ENCODE peak calls at places on chromosomes 3 and 15, in four cellular contexts. G is NCI-H748 treated with DMSO at 0.1 percent for 48 hours; K is activated CD4-positive, alpha-beta T cell treated with anti-CD3 and anti-CD28 coated beads, Interleukin-2, amount 50 U/mL, for 1 hour; O is natural killer cell. S is an unnamed sample.

GRCh38 chr3:72196377-72196929 is 411.5 kb upstream of the PROK2 start:
- DNase-seq in G (no peak), K (no peak), O (no peak), S (no peak)

GRCh38 chr3:196842567-196843434 is 24.9 kb upstream of the SENP5 start:
- DNase-seq in G (no peak), K (no peak), O (no peak), S (no peak)

GRCh38 chr3:115657168-115657567 is 33.9 kb downstream of the GAP43 start:
- DNase-seq in G (no peak), K (no peak), O (no peak), S (no peak)

GRCh38 chr3:43214616-43215015 is 71.7 kb upstream of the SNRK start:
- DNase-seq in G (no peak), K (no peak), O (no peak), S (no peak)

GRCh38 chr3:43093006-43093405 is 12.9 kb downstream of the POMGNT2 start:
- DNase-seq in G (no peak), K (no peak), O (no peak), S (no peak)

GRCh38 chr3:101836907-101837598 is 12.3 kb upstream of the NFKBIZ start:
- DNase-seq in G (no peak), K (no peak), O (no peak), S (peak)

GRCh38 chr15:39239562-39239961 is 341.3 kb upstream of the THBS1 start:
- DNase-seq in G (no peak), K (no peak), O (no peak), S (peak)

GRCh38 chr3:164604687-164605086 is 473.6 kb downstream of the SI start:
- DNase-seq in G (no peak), K (no peak), O (no peak), S (no peak)

GRCh38 chr3:103393395-103394186 is 958.8 kb downstream of the ZPLD1 start:
- DNase-seq in G (no peak), K (no peak), O (no peak), S (peak)

GRCh38 chr3:27253391-27253790 is 115.8 kb downstream of the NEK10 start:
- DNase-seq in G (no peak), K (no peak), O (no peak), S (no peak)

GRCh38 chr3:101495552-101495951 is 17.5 kb downstream of the SENP7 start:
- DNase-seq in G (no peak), K (no peak), O (no peak), S (no peak)

GRCh38 chr15:29031502-29032228 is 145.9 kb downstream of the APBA2 start:
- DNase-seq in G (no peak), K (no peak), O (peak), S (no peak)

GRCh38 chr3:71130516-71131384 is 452.8 kb downstream of the FOXP1 start:
- DNase-seq in G (peak), K (peak), O (peak), S (peak)

GRCh38 chr15:80606571-80606970 is 88.5 kb upstream of the ABHD17C start:
- DNase-seq in G (no peak), K (no peak), O (no peak), S (no peak)

GRCh38 chr3:113829576-113830354 is 8.8 kb upstream of the GRAMD1C start:
- DNase-seq in G (no peak), K (no peak), O (no peak), S (no peak)

GRCh38 chr3:62553811-62554210 is 180.5 kb upstream of the FEZF2 start:
- DNase-seq in G (no peak), K (no peak), O (no peak), S (no peak)

GRCh38 chr3:40167958-40168357 is 141.5 kb upstream of the EIF1B start:
- DNase-seq in G (no peak), K (no peak), O (no peak), S (no peak)

GRCh38 chr3:178486903-178487302 is 49.3 kb upstream of the KCNMB2 start:
- DNase-seq in G (no peak), K (no peak), O (no peak), S (no peak)

GRCh38 chr15:90099868-90100854 is 2.1 kb downstream of the IDH2 start:
- DNase-seq in G (no peak), K (no peak), O (no peak), S (peak)

GRCh38 chr3:24365168-24365567 is 129.5 kb downstream of the THRB start:
- DNase-seq in G (no peak), K (no peak), O (no peak), S (peak)

GRCh38 chr15:63070681-63071129 is 28.2 kb downstream of the TPM1 start:
- DNase-seq in G (no peak), K (no peak), O (no peak), S (no peak)

GRCh38 chr3:49804141-49805041 is 1.3 kb downstream of the INKA1 start:
- DNase-seq in G (no peak), K (no peak), O (no peak), S (no peak)

GRCh38 chr15:70424937-70425411 is 327.3 kb upstream of the TLE3 start:
- DNase-seq in G (no peak), K (no peak), O (no peak), S (no peak)

GRCh38 chr15:22265056-22265945 is 185.0 kb downstream of the OR4M2 start:
- DNase-seq in G (no peak), K (no peak), O (peak), S (no peak)

GRCh38 chr15:43749690-43750345 is 3.6 kb downstream of the PDIA3 start:
- DNase-seq in G (no peak), K (peak), O (peak), S (no peak)

GRCh38 chr3:69774029-69774428 is 34.8 kb downstream of the MITF start:
- DNase-seq in G (no peak), K (no peak), O (no peak), S (no peak)

GRCh38 chr3:38576131-38577088 is 73.1 kb downstream of the SCN5A start:
- DNase-seq in G (no peak), K (no peak), O (peak), S (no peak)

GRCh38 chr3:13262493-13263211 is 157.5 kb downstream of the NUP210 start:
- DNase-seq in G (no peak), K (no peak), O (no peak), S (peak)

GRCh38 chr3:43178891-43179366 is 73.0 kb upstream of the POMGNT2 start:
- DNase-seq in G (no peak), K (no peak), O (no peak), S (no peak)

GRCh38 chr3:143644370-143645089 is 203.7 kb downstream of the SLC9A9 start:
- DNase-seq in G (peak), K (no peak), O (no peak), S (peak)

GRCh38 chr3:113231827-113232253 is 20.5 kb downstream of the BOC start:
- DNase-seq in G (no peak), K (no peak), O (no peak), S (peak)

GRCh38 chr3:194089357-194090177 is 46.4 kb upstream of the HES1 start:
- DNase-seq in G (no peak), K (no peak), O (no peak), S (peak)

GRCh38 chr15:32834156-32834555 is 116.4 kb downstream of the GREM1 start:
- DNase-seq in G (no peak), K (no peak), O (no peak), S (no peak)

GRCh38 chr3:182979719-182980191 is 583 bp downstream of the DCUN1D1 start:
- DNase-seq in G (peak), K (peak), O (no peak), S (no peak)

GRCh38 chr3:102255736-102256135 is 179.1 kb upstream of the ZPLD1 start:
- DNase-seq in G (no peak), K (no peak), O (no peak), S (no peak)

GRCh38 chr15:41387646-41388045 is 14.7 kb downstream of the NDUFAF1 start:
- DNase-seq in G (no peak), K (no peak), O (no peak), S (no peak)

GRCh38 chr3:10992017-10992945 is at the start of gene SLC6A1:
- DNase-seq in G (peak), K (no peak), O (no peak), S (no peak)

GRCh38 chr3:12719984-12720656 is 38.9 kb downstream of the TMEM40 start:
- DNase-seq in G (peak), K (peak), O (peak), S (peak)

S was measured in H4.